ENCODE peak calls at places on chromosome 4, in six cellular contexts. One of them, this sample, is unnamed.
A peak's percentile ranks its signal among the peaks of the same experiment; 100 is the strongest.

GRCh38 chr4:48778431-48779094 is 1.5 kb downstream of the FRYL start:
- DNase-seq in neural crest cell: no peak
- DNase-seq in endothelial cell: no peak
- DNase-seq in GM12865: no peak
- DNase-seq in transverse colon: no peak
- DNase-seq in heart left ventricle: no peak
- DNase-seq in this sample: no peak

GRCh38 chr4:98657531-98658286 is 702 bp downstream of the TSPAN5 start:
- DNase-seq in heart left ventricle: peak; percentile 63
- DNase-seq in endothelial cell: peak; percentile 39
- DNase-seq in GM12865: no peak
- DNase-seq in neural crest cell: peak; percentile 44
- DNase-seq in transverse colon: peak; percentile 23
- DNase-seq in this sample: peak; percentile 33

GRCh38 chr4:147760176-147760575 is 28.3 kb downstream of the ARHGAP10 start:
- DNase-seq in transverse colon: no peak
- DNase-seq in GM12865: no peak
- DNase-seq in heart left ventricle: no peak
- DNase-seq in neural crest cell: no peak
- DNase-seq in endothelial cell: no peak
- DNase-seq in this sample: no peak

GRCh38 chr4:41141910-41142309 is 72.4 kb downstream of the APBB2 start:
- DNase-seq in transverse colon: no peak
- DNase-seq in endothelial cell: no peak
- DNase-seq in GM12865: no peak
- DNase-seq in heart left ventricle: no peak
- DNase-seq in neural crest cell: no peak
- DNase-seq in this sample: no peak

GRCh38 chr4:11700751-11701226 is 272.1 kb upstream of the HS3ST1 start:
- DNase-seq in endothelial cell: no peak
- DNase-seq in neural crest cell: no peak
- DNase-seq in transverse colon: no peak
- DNase-seq in GM12865: no peak
- DNase-seq in heart left ventricle: no peak
- DNase-seq in this sample: no peak

GRCh38 chr4:78002260-78002659 is 54.9 kb upstream of the FRAS1 start:
- DNase-seq in transverse colon: no peak
- DNase-seq in endothelial cell: no peak
- DNase-seq in GM12865: no peak
- DNase-seq in neural crest cell: no peak
- DNase-seq in heart left ventricle: no peak
- DNase-seq in this sample: no peak

GRCh38 chr4:108794136-108794535 is 31.3 kb upstream of the ETNPPL start:
- DNase-seq in transverse colon: no peak
- DNase-seq in heart left ventricle: no peak
- DNase-seq in endothelial cell: no peak
- DNase-seq in GM12865: no peak
- DNase-seq in neural crest cell: no peak
- DNase-seq in this sample: no peak

GRCh38 chr4:156778606-156779005 is 193.0 kb downstream of the PDGFC start:
- DNase-seq in transverse colon: no peak
- DNase-seq in endothelial cell: no peak
- DNase-seq in neural crest cell: no peak
- DNase-seq in heart left ventricle: no peak
- DNase-seq in GM12865: no peak
- DNase-seq in this sample: no peak

GRCh38 chr4:8779371-8779988 is 92.2 kb downstream of the HMX1 start:
- DNase-seq in transverse colon: no peak
- DNase-seq in heart left ventricle: no peak
- DNase-seq in endothelial cell: no peak
- DNase-seq in GM12865: no peak
- DNase-seq in neural crest cell: no peak
- DNase-seq in this sample: no peak

GRCh38 chr4:129641179-129641578 is 545.2 kb downstream of the C4orf33 start:
- DNase-seq in heart left ventricle: no peak
- DNase-seq in neural crest cell: peak; percentile 60
- DNase-seq in endothelial cell: peak; percentile 64
- DNase-seq in GM12865: peak; percentile 68
- DNase-seq in transverse colon: peak; percentile 61
- DNase-seq in this sample: no peak

GRCh38 chr4:177393236-177393635 is 49.0 kb downstream of the AGA start:
- DNase-seq in neural crest cell: no peak
- DNase-seq in heart left ventricle: no peak
- DNase-seq in GM12865: peak; percentile 31
- DNase-seq in transverse colon: peak; percentile 26
- DNase-seq in endothelial cell: no peak
- DNase-seq in this sample: no peak

GRCh38 chr4:13640149-13640671 is 12.7 kb upstream of the BOD1L1 start:
- DNase-seq in transverse colon: no peak
- DNase-seq in GM12865: no peak
- DNase-seq in endothelial cell: no peak
- DNase-seq in neural crest cell: no peak
- DNase-seq in heart left ventricle: no peak
- DNase-seq in this sample: no peak

GRCh38 chr4:41156574-41156973 is 57.8 kb downstream of the APBB2 start:
- DNase-seq in endothelial cell: no peak
- DNase-seq in GM12865: no peak
- DNase-seq in heart left ventricle: no peak
- DNase-seq in neural crest cell: no peak
- DNase-seq in transverse colon: no peak
- DNase-seq in this sample: no peak

GRCh38 chr4:111678466-111678865 is 466.8 kb upstream of the FAM241A start:
- DNase-seq in GM12865: no peak
- DNase-seq in heart left ventricle: no peak
- DNase-seq in transverse colon: no peak
- DNase-seq in endothelial cell: no peak
- DNase-seq in neural crest cell: no peak
- DNase-seq in this sample: no peak

GRCh38 chr4:187172340-187172761 is 448.7 kb upstream of the FAT1 start:
- DNase-seq in GM12865: no peak
- DNase-seq in heart left ventricle: no peak
- DNase-seq in endothelial cell: no peak
- DNase-seq in transverse colon: peak; percentile 35
- DNase-seq in neural crest cell: no peak
- DNase-seq in this sample: no peak

GRCh38 chr4:39524420-39524957 is 2.8 kb downstream of the UGDH start:
- DNase-seq in neural crest cell: no peak
- DNase-seq in transverse colon: no peak
- DNase-seq in GM12865: no peak
- DNase-seq in heart left ventricle: no peak
- DNase-seq in endothelial cell: no peak
- DNase-seq in this sample: no peak

GRCh38 chr4:84167089-84167488 is 332.0 kb downstream of the NKX6-1 start:
- DNase-seq in neural crest cell: no peak
- DNase-seq in heart left ventricle: no peak
- DNase-seq in GM12865: no peak
- DNase-seq in transverse colon: no peak
- DNase-seq in endothelial cell: no peak
- DNase-seq in this sample: no peak

GRCh38 chr4:121822796-121823504 is 733 bp downstream of the CCNA2 start:
- DNase-seq in transverse colon: peak; percentile 25
- DNase-seq in endothelial cell: peak; percentile 36
- DNase-seq in GM12865: peak; percentile 72
- DNase-seq in heart left ventricle: no peak
- DNase-seq in neural crest cell: peak; percentile 30
- DNase-seq in this sample: no peak

GRCh38 chr4:155515444-155515843 is 138.7 kb upstream of the MAP9 start:
- DNase-seq in endothelial cell: no peak
- DNase-seq in neural crest cell: no peak
- DNase-seq in GM12865: no peak
- DNase-seq in transverse colon: no peak
- DNase-seq in heart left ventricle: no peak
- DNase-seq in this sample: no peak

GRCh38 chr4:948101-948935 is 16.1 kb downstream of the TMEM175 start:
- DNase-seq in transverse colon: no peak
- DNase-seq in GM12865: no peak
- DNase-seq in endothelial cell: no peak
- DNase-seq in neural crest cell: no peak
- DNase-seq in heart left ventricle: no peak
- DNase-seq in this sample: no peak

GRCh38 chr4:137394000-137394399 is 138.3 kb downstream of the PCDH18 start:
- DNase-seq in transverse colon: no peak
- DNase-seq in neural crest cell: no peak
- DNase-seq in endothelial cell: no peak
- DNase-seq in heart left ventricle: no peak
- DNase-seq in GM12865: no peak
- DNase-seq in this sample: no peak

GRCh38 chr4:66639361-66639760 is 905.9 kb downstream of the CENPC start:
- DNase-seq in endothelial cell: no peak
- DNase-seq in neural crest cell: no peak
- DNase-seq in GM12865: no peak
- DNase-seq in heart left ventricle: no peak
- DNase-seq in transverse colon: no peak
- DNase-seq in this sample: no peak

GRCh38 chr4:128159967-128160366 is 98.9 kb downstream of the LARP1B start:
- DNase-seq in heart left ventricle: no peak
- DNase-seq in endothelial cell: no peak
- DNase-seq in transverse colon: no peak
- DNase-seq in neural crest cell: no peak
- DNase-seq in GM12865: no peak
- DNase-seq in this sample: no peak

GRCh38 chr4:7048642-7049041 is 5.5 kb downstream of the TADA2B start:
- DNase-seq in heart left ventricle: no peak
- DNase-seq in neural crest cell: no peak
- DNase-seq in transverse colon: no peak
- DNase-seq in GM12865: no peak
- DNase-seq in endothelial cell: no peak
- DNase-seq in this sample: no peak

GRCh38 chr4:3372933-3373465 is 68.8 kb upstream of the HGFAC start:
- DNase-seq in transverse colon: peak; percentile 66
- DNase-seq in heart left ventricle: peak; percentile 86
- DNase-seq in endothelial cell: no peak
- DNase-seq in GM12865: peak; percentile 75
- DNase-seq in neural crest cell: no peak
- DNase-seq in this sample: no peak

GRCh38 chr4:152283806-152284470 is 252.0 kb downstream of the FBXW7 start:
- DNase-seq in transverse colon: no peak
- DNase-seq in neural crest cell: no peak
- DNase-seq in GM12865: no peak
- DNase-seq in heart left ventricle: no peak
- DNase-seq in endothelial cell: no peak
- DNase-seq in this sample: no peak

DNA sequence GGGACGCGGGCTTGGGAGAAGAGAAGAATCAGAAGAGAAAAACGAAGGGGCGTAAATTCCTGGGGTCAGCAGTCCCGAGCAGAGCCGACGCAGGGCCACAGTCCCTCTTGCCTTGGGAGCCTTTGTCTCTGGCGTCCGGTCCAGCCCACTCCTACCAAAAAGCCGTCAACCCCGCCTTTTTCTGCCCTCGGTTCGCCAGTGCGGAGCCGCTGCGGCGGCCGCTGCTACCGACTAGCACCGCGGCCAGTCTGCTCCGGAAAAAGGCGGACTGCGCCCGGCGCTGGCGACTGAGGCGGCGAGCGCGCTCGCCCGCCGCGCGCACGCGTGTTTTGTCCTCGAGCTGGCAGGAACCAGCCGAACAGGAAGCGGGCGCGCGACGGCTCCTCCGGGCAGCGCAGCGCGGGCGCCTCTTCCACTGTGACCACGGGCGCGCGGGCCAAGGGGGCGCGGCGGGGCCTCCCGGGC is 502 bp downstream of the HNRNPDL start:
- DNase-seq in GM12865: no peak
- DNase-seq in transverse colon: no peak
- DNase-seq in neural crest cell: no peak
- DNase-seq in endothelial cell: no peak
- DNase-seq in heart left ventricle: no peak
- DNase-seq in this sample: no peak
- TF ChIP-seq CTCF in GM12865: no peak
- TF ChIP-seq CTCF in transverse colon: no peak
- TF ChIP-seq CTCF in neural crest cell: no peak
- TF ChIP-seq CTCF in endothelial cell: peak; percentile 58
- TF ChIP-seq CTCF in heart left ventricle: peak; percentile 1
- TF ChIP-seq CTCF in this sample: no peak

GRCh38 chr4:117429506-117429905 is 344.1 kb upstream of the TRAM1L1 start:
- DNase-seq in endothelial cell: no peak
- DNase-seq in GM12865: no peak
- DNase-seq in neural crest cell: no peak
- DNase-seq in transverse colon: no peak
- DNase-seq in heart left ventricle: no peak
- DNase-seq in this sample: no peak

GRCh38 chr4:117434424-117434823 is 349.0 kb upstream of the TRAM1L1 start:
- DNase-seq in endothelial cell: no peak
- DNase-seq in neural crest cell: no peak
- DNase-seq in heart left ventricle: no peak
- DNase-seq in GM12865: no peak
- DNase-seq in transverse colon: no peak
- DNase-seq in this sample: no peak

GRCh38 chr4:117429061-117429460 is 343.7 kb upstream of the TRAM1L1 start:
- DNase-seq in neural crest cell: no peak
- DNase-seq in heart left ventricle: no peak
- DNase-seq in GM12865: peak; percentile 7
- DNase-seq in endothelial cell: no peak
- DNase-seq in transverse colon: no peak
- DNase-seq in this sample: no peak
- TF ChIP-seq CTCF in neural crest cell: no peak
- TF ChIP-seq CTCF in heart left ventricle: no peak
- TF ChIP-seq CTCF in GM12865: peak; percentile 16
- TF ChIP-seq CTCF in endothelial cell: peak; percentile 20
- TF ChIP-seq CTCF in transverse colon: no peak
- TF ChIP-seq CTCF in this sample: no peak

DNA sequence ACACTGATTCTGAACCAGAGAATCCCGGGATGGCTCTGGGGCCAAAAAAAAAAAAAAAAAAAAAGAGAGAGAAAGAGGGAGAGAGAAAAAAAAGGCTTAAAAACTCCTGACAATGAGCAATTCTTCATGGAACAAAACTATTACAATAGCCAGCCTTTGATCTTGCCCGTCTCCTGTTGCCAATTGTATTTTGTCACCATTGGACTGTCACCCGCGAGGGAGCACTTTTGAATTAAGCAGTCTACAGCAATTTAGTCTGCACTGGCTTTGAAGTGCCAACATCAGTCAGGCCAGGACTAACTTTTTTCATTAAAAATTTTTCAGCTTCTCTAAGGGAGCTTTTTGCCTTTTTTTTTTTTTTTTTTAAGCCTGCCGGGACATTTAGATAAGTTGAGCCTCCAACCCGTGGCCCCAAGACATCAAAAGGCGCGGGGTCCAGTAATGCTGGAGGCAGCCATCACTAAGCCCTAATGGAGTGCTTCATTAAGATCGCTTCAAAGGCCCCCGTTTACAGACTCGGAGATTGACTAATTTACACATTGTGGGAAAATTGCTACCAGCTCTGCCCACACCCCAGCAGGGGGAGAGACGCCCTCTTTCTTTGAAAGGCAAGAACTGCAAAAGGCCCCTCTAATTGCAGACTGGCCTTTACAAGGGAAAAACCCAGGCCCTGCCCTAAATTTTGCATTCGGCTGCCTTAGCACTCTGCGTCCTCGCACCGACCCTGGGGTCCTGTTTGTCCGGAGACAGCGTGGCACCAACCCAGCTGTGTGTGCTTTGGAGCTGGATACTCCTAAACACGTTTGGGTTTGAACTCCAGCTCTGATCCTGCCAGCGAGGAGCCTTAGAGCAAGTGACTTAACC is 98.1 kb upstream of the MSX1 start:
- DNase-seq in GM12865: peak; percentile 56
- DNase-seq in heart left ventricle: no peak
- DNase-seq in endothelial cell: peak; percentile 30
- DNase-seq in transverse colon: no peak
- DNase-seq in neural crest cell: peak; percentile 28
- DNase-seq in this sample: no peak
- TF ChIP-seq CTCF in GM12865: peak; percentile 22
- TF ChIP-seq CTCF in heart left ventricle: no peak
- TF ChIP-seq CTCF in endothelial cell: peak; percentile 41
- TF ChIP-seq CTCF in transverse colon: no peak
- TF ChIP-seq CTCF in neural crest cell: peak; percentile 49
- TF ChIP-seq CTCF in this sample: peak; percentile 61

GRCh38 chr4:153649572-153649991 is 34.5 kb upstream of the TLR2 start:
- DNase-seq in neural crest cell: no peak
- DNase-seq in heart left ventricle: no peak
- DNase-seq in GM12865: peak; percentile 65
- DNase-seq in endothelial cell: no peak
- DNase-seq in transverse colon: no peak
- DNase-seq in this sample: no peak
- TF ChIP-seq CTCF in neural crest cell: peak; percentile 58
- TF ChIP-seq CTCF in heart left ventricle: peak; percentile 14
- TF ChIP-seq CTCF in GM12865: peak; percentile 41
- TF ChIP-seq CTCF in endothelial cell: no peak
- TF ChIP-seq CTCF in transverse colon: peak; percentile 26
- TF ChIP-seq CTCF in this sample: peak; percentile 46